ENCODE peak calls at places on chromosomes 16 and 17, in six cellular contexts. C is A549, M is H54, Y is adrenal gland, N is transverse colon, A is gastrocnemius medialis. I is an unnamed sample.

GRCh38 chr16:66882702-66883101 is 2.4 kb downstream of the PDP2 start:
- DNase-seq in A (no peak), M (no peak), C (no peak), Y (no peak), N (no peak), I (no peak)

GRCh38 chr16:23924138-23924537 is 88.4 kb downstream of the PRKCB start:
- DNase-seq in A (no peak), C (no peak), Y (no peak), M (no peak), N (no peak), I (no peak)

GRCh38 chr17:63699638-63700527 is at the start of gene LIMD2:
- DNase-seq in C (peak), Y (peak), A (no peak), N (peak), M (peak), I (no peak)

GRCh38 chr17:43169561-43170139 is 1.4 kb upstream of the NBR1 start:
- DNase-seq in C (peak), N (peak), Y (peak), A (peak), M (peak), I (no peak)

GRCh38 chr17:14719942-14720341 is 419.1 kb downstream of the HS3ST3B1 start:
- DNase-seq in N (no peak), C (no peak), A (no peak), Y (no peak), M (no peak), I (no peak)

GRCh38 chr17:13750783-13751484 is 149.2 kb upstream of the HS3ST3A1 start:
- DNase-seq in Y (no peak), M (peak), C (no peak), N (no peak), A (no peak), I (no peak)

GRCh38 chr17:5922476-5922875 is 147.7 kb upstream of the WSCD1 start:
- DNase-seq in Y (no peak), A (peak), M (no peak), C (no peak), N (no peak), I (no peak)

GRCh38 chr17:2058521-2059124 is 3.7 kb downstream of the HIC1 start:
- DNase-seq in M (peak), Y (no peak), C (peak), N (peak), A (no peak), I (no peak)

GRCh38 chr17:42404326-42405055 is 16.2 kb upstream of the STAT3 start:
- DNase-seq in C (no peak), M (no peak), Y (no peak), N (no peak), A (no peak), I (no peak)

GRCh38 chr17:42502091-42502490 is 34.0 kb upstream of the NAGLU start:
- DNase-seq in M (no peak), N (no peak), A (no peak), Y (no peak), C (no peak), I (no peak)

GRCh38 chr17:44972953-44973352 is 4.8 kb upstream of the C1QL1 start:
- DNase-seq in N (no peak), C (no peak), A (no peak), M (peak), Y (no peak), I (no peak)

GRCh38 chr17:40850287-40850972 is 16.6 kb downstream of the KRT12 start:
- DNase-seq in C (no peak), M (no peak), Y (no peak), A (no peak), N (no peak), I (no peak)

GRCh38 chr17:36703860-36704266 is 102.5 kb downstream of the MRM1 start:
- DNase-seq in M (no peak), Y (peak), N (peak), A (no peak), C (peak), I (no peak)

GRCh38 chr17:29959658-29960337 is 18.4 kb downstream of the EFCAB5 start:
- DNase-seq in Y (no peak), N (no peak), M (no peak), C (no peak), A (no peak), I (no peak)

GRCh38 chr17:8799001-8799850 is at the start of gene MFSD6L:
- DNase-seq in Y (no peak), C (no peak), N (peak), A (no peak), M (no peak), I (no peak)

GRCh38 chr16:85888405-85889331 is 10.3 kb upstream of the IRF8 start:
- DNase-seq in M (peak), A (no peak), C (peak), Y (no peak), N (no peak), I (no peak)

GRCh38 chr17:57016066-57016763 is 38.3 kb downstream of the SCPEP1 start:
- DNase-seq in M (no peak), C (no peak), N (no peak), A (no peak), Y (no peak), I (no peak)

GRCh38 chr16:30459456-30459855 is 13.1 kb upstream of the ITGAL start:
- DNase-seq in M (no peak), A (no peak), Y (no peak), N (no peak), C (no peak), I (no peak)

GRCh38 chr16:58020628-58021521 is 4.7 kb upstream of the MMP15 start:
- DNase-seq in Y (peak), A (no peak), M (no peak), N (peak), C (peak), I (no peak)

GRCh38 chr17:58322581-58323419 is 5.8 kb downstream of the TSPOAP1 start:
- DNase-seq in A (no peak), Y (no peak), N (no peak), M (no peak), C (no peak), I (no peak)

GRCh38 chr16:66880288-66881013 is at the start of gene PDP2:
- DNase-seq in A (peak), C (peak), M (peak), Y (peak), N (peak), I (peak)

GRCh38 chr16:30430428-30430970 is 669 bp upstream of the DCTPP1 start:
- DNase-seq in Y (no peak), C (peak), A (no peak), N (no peak), M (no peak), I (no peak)

GRCh38 chr17:81254955-81255717 is 16.0 kb downstream of the NDUFAF8 start:
- DNase-seq in Y (peak), C (peak), N (peak), A (peak), M (no peak), I (no peak)

GRCh38 chr17:64778367-64779290 is 116.5 kb upstream of the SMURF2 start:
- DNase-seq in C (no peak), Y (no peak), N (peak), A (no peak), M (no peak), I (no peak)

GRCh38 chr16:77220427-77220826 is 21.2 kb downstream of the SYCE1L start:
- DNase-seq in N (no peak), C (no peak), A (no peak), Y (no peak), M (no peak), I (no peak)

GRCh38 chr16:2035431-2036199 is 8.9 kb downstream of the NHERF2 start:
- DNase-seq in N (peak), C (no peak), M (peak), Y (no peak), A (no peak), I (no peak)

GRCh38 chr16:88767546-88767945 is 17.5 kb downstream of the PIEZO1 start:
- DNase-seq in M (no peak), C (no peak), Y (no peak), A (no peak), N (no peak), I (no peak)

GRCh38 chr16:88771294-88771772 is 13.7 kb downstream of the PIEZO1 start:
- DNase-seq in C (no peak), N (no peak), M (no peak), A (no peak), Y (no peak), I (no peak)

GRCh38 chr16:88768041-88768876 is 16.8 kb downstream of the PIEZO1 start:
- DNase-seq in M (no peak), Y (peak), C (no peak), N (peak), A (no peak), I (no peak)

GRCh38 chr16:88770459-88771293 is 14.3 kb downstream of the PIEZO1 start:
- DNase-seq in Y (peak), C (no peak), A (no peak), M (peak), N (peak), I (no peak)

DNA sequence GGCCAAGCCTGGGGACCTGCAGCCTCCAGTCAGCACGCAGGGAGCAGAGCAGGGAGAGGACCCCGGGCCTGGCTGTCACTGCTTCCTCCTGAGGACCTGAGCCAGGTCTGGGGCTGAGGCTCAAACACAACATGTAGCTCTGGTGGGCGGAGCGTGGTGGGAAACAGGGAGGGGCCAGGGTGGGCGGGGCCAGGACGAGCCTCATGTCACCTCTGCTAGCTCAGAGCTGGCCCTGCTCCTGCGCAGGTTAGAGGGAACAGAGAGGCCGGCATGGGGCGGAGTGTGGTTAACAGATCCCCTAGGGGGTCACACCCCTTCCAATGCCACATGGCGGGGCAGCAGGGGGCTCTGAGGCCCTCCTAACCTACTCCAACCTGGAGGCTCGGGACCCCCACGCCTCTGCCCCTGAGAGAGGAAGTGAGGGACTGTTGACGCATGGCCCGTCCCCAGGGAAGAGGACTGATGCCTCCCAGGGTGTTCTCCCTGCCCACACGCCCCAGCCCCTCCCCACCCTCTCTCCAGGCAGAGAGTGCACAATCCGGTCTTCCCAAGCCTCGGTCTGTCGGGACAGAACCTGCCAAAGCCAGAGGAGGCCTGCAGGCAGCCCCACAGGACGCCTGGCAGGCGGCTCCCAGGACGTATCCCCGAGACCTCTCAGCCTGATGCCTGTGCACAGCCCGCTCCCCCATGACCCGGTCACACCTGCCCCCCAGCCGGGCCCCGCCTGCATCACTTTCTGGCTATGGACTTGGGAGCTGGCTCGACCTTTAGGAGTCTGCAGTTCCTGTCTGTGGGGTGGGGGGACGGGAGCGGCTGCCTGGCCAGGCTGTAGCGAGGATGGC is 15.2 kb downstream of the PIEZO1 start:
- DNase-seq in C (peak), N (peak), M (no peak), A (no peak), Y (no peak), I (no peak)
- TF ChIP-seq POLR2A in C (no peak), N (peak), M (no peak), A (no peak), Y (no peak), I (no peak)

GRCh38 chr16:89706446-89707260 is 5.1 kb upstream of the SPATA2L start:
- DNase-seq in A (no peak), C (no peak), Y (no peak), M (no peak), N (no peak), I (no peak)
- TF ChIP-seq POLR2A in A (no peak), C (no peak), Y (no peak), M (no peak), N (no peak), I (no peak)

GRCh38 chr17:4711671-4712111 is 1.3 kb downstream of the ARRB2 start:
- DNase-seq in M (no peak), Y (peak), C (no peak), A (peak), N (peak), I (no peak)

GRCh38 chr17:4710693-4711634 is 532 bp downstream of the ARRB2 start:
- DNase-seq in M (no peak), Y (peak), N (peak), C (no peak), A (no peak), I (no peak)

GRCh38 chr17:4709794-4710692 is at the start of gene ARRB2:
- DNase-seq in C (peak), A (peak), M (peak), Y (peak), N (peak), I (peak)

GRCh38 chr17:4706121-4706520 is 2.2 kb upstream of the PELP1 start:
- DNase-seq in A (no peak), M (peak), N (no peak), Y (no peak), C (no peak), I (no peak)

GRCh38 chr17:4708436-4708835 is 2.0 kb upstream of the ARRB2 start:
- DNase-seq in N (no peak), A (no peak), M (no peak), C (no peak), Y (no peak), I (no peak)
- TF ChIP-seq POLR2A in N (no peak), A (no peak), M (no peak), C (no peak), Y (no peak), I (no peak)

GRCh38 chr17:39722965-39723848 is 7.1 kb downstream of the MIEN1 start:
- DNase-seq in A (no peak), Y (no peak), N (peak), M (peak), C (peak), I (no peak)
- TF ChIP-seq POLR2A in A (no peak), Y (no peak), N (no peak), M (no peak), C (no peak), I (no peak)

DNA sequence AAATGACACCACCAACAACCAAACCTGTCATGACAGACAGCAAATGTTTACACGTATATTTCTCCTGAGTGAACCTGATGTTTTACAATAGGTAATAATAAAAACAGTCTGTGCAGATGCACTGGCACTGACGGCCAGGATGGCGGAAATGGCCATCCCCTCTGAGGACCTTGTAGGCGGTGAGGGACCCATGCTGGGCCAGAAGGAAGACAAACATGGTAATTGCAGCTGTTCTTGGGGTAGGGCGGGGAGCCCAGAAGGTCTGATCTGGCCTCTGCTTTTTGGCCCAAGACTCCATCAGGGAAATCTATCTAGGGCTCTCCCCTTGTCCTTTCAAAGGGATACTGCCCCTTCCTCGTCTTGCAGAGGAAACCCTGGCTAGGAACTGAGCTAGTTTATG is 7.4 kb upstream of the LGALS9 start:
- DNase-seq in N (no peak), A (no peak), C (no peak), Y (no peak), M (no peak), I (no peak)
- TF ChIP-seq POLR2A in N (no peak), A (no peak), C (no peak), Y (no peak), M (no peak), I (no peak)

GRCh38 chr16:31484491-31485171 is 1.7 kb downstream of the SLC5A2 start:
- DNase-seq in N (peak), A (no peak), C (no peak), Y (no peak), M (no peak), I (no peak)
- TF ChIP-seq POLR2A in N (no peak), A (no peak), C (no peak), Y (no peak), M (no peak), I (no peak)

I was measured in esophagus squamous epithelium.